ENCODE peak calls at places on chromosomes 16 and 17, in four cellular contexts. Q, C, L and Z are unnamed samples. For H3K4me1, the result is how much of the 10 kb centered on the place peaks cover.

GRCh38 chr17:7856081-7856791 is 1.1 kb downstream of the NAA38 start:
- DNase-seq in Q (no peak), C (peak), L (no peak), Z (no peak)

GRCh38 chr17:2481760-2482159 is 29.9 kb downstream of the METTL16 start:
- DNase-seq in Q (no peak), C (no peak), L (no peak), Z (no peak)

GRCh38 chr17:40536731-40537171 is 28.5 kb downstream of the CCR7 start:
- DNase-seq in Q (no peak), C (no peak), L (no peak), Z (no peak)

GRCh38 chr17:27545562-27546229 is 85.3 kb upstream of the LGALS9 start:
- DNase-seq in Q (no peak), C (no peak), L (peak), Z (no peak)

GRCh38 chr17:8791910-8792270 is 7.3 kb downstream of the MFSD6L start:
- DNase-seq in Q (no peak), C (no peak), L (peak), Z (peak)

GRCh38 chr17:53058031-53058430 is 764.7 kb upstream of the KIF2B start:
- DNase-seq in Q (no peak), C (no peak), L (no peak), Z (no peak)

GRCh38 chr17:8326591-8327583 is 12.8 kb upstream of the ODF4 start:
- DNase-seq in Q (no peak), C (peak), L (peak), Z (no peak)

GRCh38 chr17:740240-741055 is 8.1 kb downstream of the TLCD3A start:
- DNase-seq in Q (peak), C (peak), L (peak), Z (no peak)

GRCh38 chr16:27844826-27845225 is 218.7 kb downstream of the GSG1L start:
- DNase-seq in Q (no peak), C (no peak), L (no peak), Z (no peak)

GRCh38 chr16:87367556-87367955 is 16.0 kb downstream of the FBXO31 start:
- DNase-seq in Q (no peak), C (no peak), L (no peak), Z (no peak)

GRCh38 chr17:55202906-55203305 is 61.9 kb upstream of the HLF start:
- DNase-seq in Q (no peak), C (no peak), L (no peak), Z (no peak)

GRCh38 chr16:56852968-56853367 is 12.0 kb upstream of the SLC12A3 start:
- DNase-seq in Q (no peak), C (no peak), L (no peak), Z (no peak)

GRCh38 chr16:10871157-10871991 is 5.6 kb upstream of the CIITA start:
- DNase-seq in Q (peak), C (no peak), L (peak), Z (no peak)

GRCh38 chr16:10862432-10862831 is 14.6 kb upstream of the CIITA start:
- DNase-seq in Q (peak), C (no peak), L (peak), Z (no peak)

GRCh38 chr17:45370949-45371413 is 54.2 kb upstream of the MAP3K14 start:
- DNase-seq in Q (no peak), C (no peak), L (no peak), Z (peak)

GRCh38 chr17:81294512-81295030 is 536 bp downstream of the SLC38A10 start:
- DNase-seq in Q (no peak), C (peak), L (peak), Z (no peak)

GRCh38 chr17:81465912-81466311 is 46.7 kb downstream of the ACTG1 start:
- DNase-seq in Q (no peak), C (no peak), L (no peak), Z (no peak)

GRCh38 chr16:54936979-54937672 is 6.5 kb downstream of the IRX5 start:
- DNase-seq in Q (peak), C (no peak), L (no peak), Z (peak)

GRCh38 chr16:28189237-28189636 is 22.5 kb downstream of the XPO6 start:
- DNase-seq in Q (no peak), C (no peak), L (no peak), Z (no peak)

GRCh38 chr16:88703486-88704309 is 2.5 kb downstream of the RNF166 start:
- DNase-seq in Q (peak), C (peak), L (peak), Z (no peak)

GRCh38 chr17:81193470-81194224 is 27.6 kb upstream of the AATK start:
- DNase-seq in Q (no peak), C (no peak), L (peak), Z (no peak)

GRCh38 chr16:67055712-67056487 is 27.0 kb downstream of the CBFB start:
- DNase-seq in Q (no peak), C (no peak), L (no peak), Z (no peak)

GRCh38 chr16:62644030-62644812 is 608.0 kb upstream of the CDH8 start:
- DNase-seq in Q (no peak), C (no peak), L (no peak), Z (no peak)

GRCh38 chr16:89588413-89589109 is 13.0 kb downstream of the CPNE7 start:
- DNase-seq in Q (no peak), C (no peak), L (no peak), Z (no peak)

GRCh38 chr17:57876023-57876865 is 26.4 kb upstream of the MRPS23 start:
- DNase-seq in Q (no peak), C (no peak), L (no peak), Z (no peak)

GRCh38 chr16:19140392-19140791 is 26.6 kb downstream of the ITPRIPL2 start:
- DNase-seq in Q (no peak), C (no peak), L (no peak), Z (no peak)

GRCh38 chr17:4176803-4177472 is 33.9 kb downstream of the CYB5D2 start:
- DNase-seq in Q (no peak), C (no peak), L (no peak), Z (no peak)

GRCh38 chr16:28168991-28169554 is 42.7 kb downstream of the XPO6 start:
- DNase-seq in Q (no peak), C (peak), L (no peak), Z (no peak)

GRCh38 chr16:57600048-57600835 is 28.2 kb upstream of the ADGRG1 start:
- DNase-seq in Q (peak), C (no peak), L (peak), Z (no peak)

GRCh38 chr17:69696645-69697044 is 282.1 kb downstream of the MAP2K6 start:
- DNase-seq in Q (no peak), C (no peak), L (no peak), Z (no peak)

GRCh38 chr16:9090960-9091866 is at the start of gene HAPSTR1:
- DNase-seq in Q (peak), C (peak), L (peak), Z (peak)

GRCh38 chr17:292531-293382 is 59.9 kb downstream of the RPH3AL start:
- DNase-seq in Q (no peak), C (peak), L (no peak), Z (no peak)

GRCh38 chr17:30950669-30951399 is 20.0 kb upstream of the RNF135 start:
- DNase-seq in Q (peak), C (no peak), L (peak), Z (no peak)

GRCh38 chr17:59897090-59897489 is 4.2 kb downstream of the RPS6KB1 start:
- DNase-seq in Q (no peak), C (no peak), L (no peak), Z (no peak)

GRCh38 chr16:83549836-83550569 is 257.8 kb upstream of the HSBP1 start:
- DNase-seq in Q (no peak), C (no peak), L (no peak), Z (no peak)

GRCh38 chr17:9725575-9725974 is 65.8 kb downstream of the DHRS7C start:
- DNase-seq in Q (no peak), C (no peak), L (no peak), Z (no peak)

GRCh38 chr16:85002643-85003042 is 8.7 kb downstream of the ZDHHC7 start:
- DNase-seq in Q (no peak), C (no peak), L (peak), Z (no peak)

GRCh38 chr16:54210437-54211081 is 76.0 kb downstream of the IRX3 start:
- DNase-seq in Q (no peak), C (no peak), L (no peak), Z (no peak)

GRCh38 chr17:38605230-38605851 is 411 bp downstream of the SRCIN1 start:
- DNase-seq in Q (no peak), C (no peak), L (no peak), Z (no peak)

GRCh38 chr17:38603786-38604478 is 1.8 kb downstream of the SRCIN1 start:
- DNase-seq in Q (no peak), C (no peak), L (no peak), Z (no peak)

GRCh38 chr17:38606646-38607611 is 1.2 kb upstream of the SRCIN1 start:
- DNase-seq in Q (no peak), C (no peak), L (peak), Z (no peak)

GRCh38 chr17:38604479-38605229 is 1.1 kb downstream of the SRCIN1 start:
- DNase-seq in Q (no peak), C (no peak), L (no peak), Z (no peak)

GRCh38 chr17:38605852-38606645 is at the start of gene SRCIN1:
- DNase-seq in Q (no peak), C (peak), L (peak), Z (no peak)
- H3K27ac ChIP-seq in Q (no peak), C (no peak), L (peak), Z (no peak)

DNA sequence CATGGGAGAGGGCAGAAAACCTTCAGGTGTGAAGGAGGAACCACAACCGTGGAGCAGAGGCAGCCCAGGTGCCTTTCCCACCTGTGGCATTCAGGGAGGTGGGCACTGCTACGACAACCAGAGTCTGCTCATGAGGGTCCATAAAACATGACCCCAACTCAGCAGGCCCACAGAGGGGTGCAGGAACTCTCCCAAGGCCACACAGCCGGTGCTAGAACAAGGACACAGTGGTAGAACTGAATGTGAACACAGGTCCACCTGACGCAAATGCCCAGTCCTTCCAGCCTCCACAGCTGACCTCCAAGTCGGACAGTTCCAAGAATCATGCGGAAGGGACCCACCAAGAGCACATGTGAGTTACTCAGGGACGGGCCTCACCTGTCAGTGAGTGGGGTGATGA is 76.4 kb downstream of the DNAH17 start:
- DNase-seq in Q (no peak), C (no peak), L (no peak), Z (no peak)
- H3K4me1 ChIP-seq in Q (under half), C (under half), L (under half), Z (under half)

DNA sequence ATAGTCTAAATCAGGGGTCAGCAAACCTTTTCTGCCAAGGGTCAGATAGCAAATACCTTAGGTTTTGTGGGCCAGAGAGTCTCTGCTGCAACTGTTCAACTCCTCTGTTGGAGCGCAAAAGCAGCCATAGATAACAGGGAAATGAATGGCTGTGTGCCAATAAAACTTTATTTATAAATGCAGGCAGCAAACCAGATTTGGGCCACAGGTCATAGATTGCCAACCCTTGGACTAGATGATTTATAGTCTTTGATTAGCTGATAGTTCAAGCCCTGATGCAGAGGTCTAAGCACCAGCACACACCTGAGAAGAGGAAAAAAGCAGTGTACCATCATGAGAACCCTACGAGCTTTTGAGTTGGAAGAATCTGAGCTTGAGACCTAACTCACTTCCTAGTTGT is 86.0 kb upstream of the DYNLRB2 start:
- DNase-seq in Q (no peak), C (no peak), L (no peak), Z (no peak)
- H3K4me3 ChIP-seq in Q (no peak), C (no peak), L (no peak), Z (no peak)

GRCh38 chr16:75116081-75116910 is at the start of gene LDHD:
- DNase-seq in Q (peak), C (no peak), L (peak), Z (no peak)

GRCh38 chr16:75114179-75114945 is 2.2 kb downstream of the LDHD start:
- DNase-seq in Q (no peak), C (no peak), L (no peak), Z (no peak)

GRCh38 chr16:75118943-75119539 is 2.5 kb upstream of the LDHD start:
- DNase-seq in Q (no peak), C (no peak), L (no peak), Z (no peak)

GRCh38 chr16:75114946-75115825 is 1.4 kb downstream of the LDHD start:
- DNase-seq in Q (no peak), C (no peak), L (no peak), Z (no peak)

GRCh38 chr16:75116911-75117245 is 298 bp upstream of the LDHD start:
- DNase-seq in Q (no peak), C (no peak), L (no peak), Z (no peak)
- H3K27ac ChIP-seq in Q (no peak), C (no peak), L (peak), Z (no peak)

GRCh38 chr16:2682209-2683021 is at the start of gene KCTD5:
- DNase-seq in Q (peak), C (peak), L (peak), Z (peak)

GRCh38 chr16:2687531-2688308 is 5.4 kb downstream of the KCTD5 start:
- DNase-seq in Q (no peak), C (no peak), L (no peak), Z (no peak)

GRCh38 chr16:2689968-2690830 is 7.9 kb downstream of the KCTD5 start:
- DNase-seq in Q (no peak), C (no peak), L (no peak), Z (no peak)

GRCh38 chr16:2690852-2691251 is 8.5 kb downstream of the KCTD5 start:
- DNase-seq in Q (no peak), C (no peak), L (no peak), Z (no peak)

DNA sequence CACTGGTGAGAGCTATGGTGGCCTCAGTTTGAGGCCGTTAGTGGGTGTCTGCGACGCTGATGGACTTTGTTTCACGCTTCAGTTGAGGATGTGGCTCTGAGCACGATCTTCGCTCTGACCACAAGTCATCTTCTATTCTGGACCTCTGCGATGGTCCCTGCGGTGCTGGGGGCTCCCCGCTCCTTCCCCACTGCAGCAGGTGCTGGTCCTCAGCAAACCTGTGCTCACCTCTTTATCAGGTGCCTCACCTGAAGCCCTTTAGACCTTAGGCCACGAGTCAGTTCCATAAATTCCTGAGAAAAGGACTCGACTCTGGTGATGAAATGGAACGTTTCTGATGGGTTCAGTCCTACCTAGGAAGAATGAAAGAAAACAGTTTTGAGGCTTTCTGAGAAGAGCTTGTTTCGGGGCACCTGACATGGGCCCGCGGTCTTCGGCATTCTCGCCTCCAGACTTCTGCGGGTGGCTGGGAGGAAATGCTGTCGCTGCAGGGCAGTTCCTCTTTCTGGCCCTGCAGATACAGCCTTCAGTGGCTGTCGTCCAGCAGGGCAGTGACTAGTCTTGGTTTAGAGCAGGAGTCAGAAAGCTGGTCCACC is 4.7 kb downstream of the KCTD5 start:
- DNase-seq in Q (peak), C (no peak), L (peak), Z (no peak)
- H3K4me1 ChIP-seq in Q (under half), C (under half), L (under half), Z (under half)

GRCh38 chr17:29123111-29123510 is 57.1 kb downstream of the MYO18A start:
- DNase-seq in Q (no peak), C (no peak), L (no peak), Z (no peak)
- H3K4me3 ChIP-seq in Q (no peak), C (no peak), L (no peak), Z (no peak)